ENCODE peak calls at places on chromosomes 2 and 18, in six cellular contexts. G, F, P, B, X and I are unnamed samples.

GRCh38 chr2:239832101-239832994 is 192.8 kb downstream of the NDUFA10 start:
- DNase-seq in B (no peak), F (no peak), X (no peak), P (no peak), G (peak), I (no peak)

GRCh38 chr18:43710135-43710534 is 432.8 kb upstream of the SYT4 start:
- DNase-seq in P (no peak), X (no peak), G (no peak), F (no peak), B (no peak), I (no peak)

GRCh38 chr2:95300391-95300938 is 3.3 kb downstream of the KCNIP3 start:
- DNase-seq in P (no peak), F (no peak), G (no peak), X (no peak), B (no peak), I (no peak)

GRCh38 chr18:48792141-48792540 is 158.6 kb downstream of the SMAD7 start:
- DNase-seq in X (no peak), F (no peak), G (no peak), B (no peak), P (peak), I (no peak)

GRCh38 chr2:210635257-210635656 is 78.9 kb downstream of the CPS1 start:
- DNase-seq in G (no peak), X (no peak), P (no peak), B (no peak), F (no peak), I (no peak)

GRCh38 chr2:102399499-102400141 is 23.3 kb upstream of the IL18RAP start:
- DNase-seq in F (no peak), B (no peak), G (no peak), X (no peak), P (no peak), I (no peak)

GRCh38 chr18:62024983-62025382 is 132.2 kb upstream of the RNF152 start:
- DNase-seq in B (no peak), G (no peak), F (no peak), P (no peak), X (no peak), I (no peak)

GRCh38 chr2:73343992-73344391 is 41.6 kb upstream of the ALMS1 start:
- DNase-seq in F (no peak), G (no peak), B (no peak), P (no peak), X (no peak), I (no peak)

GRCh38 chr2:191441761-191442160 is 196.6 kb downstream of the MYO1B start:
- DNase-seq in F (peak), B (no peak), P (no peak), X (no peak), G (peak), I (no peak)

GRCh38 chr18:76801567-76802505 is 20.5 kb upstream of the ZNF236 start:
- DNase-seq in X (peak), B (no peak), F (peak), G (peak), P (peak), I (peak)

GRCh38 chr2:15874854-15875776 is 65.2 kb upstream of the MYCN start:
- DNase-seq in G (no peak), X (no peak), B (no peak), P (no peak), F (no peak), I (no peak)

GRCh38 chr2:73851274-73851673 is 22.5 kb downstream of the STAMBP start:
- DNase-seq in G (no peak), B (no peak), F (peak), X (no peak), P (no peak), I (no peak)

GRCh38 chr2:100580474-100581264 is 17.9 kb downstream of the PDCL3 start:
- DNase-seq in X (peak), P (peak), G (no peak), B (no peak), F (no peak), I (no peak)

GRCh38 chr2:199019898-199020507 is 437.7 kb downstream of the SATB2 start:
- DNase-seq in B (no peak), P (no peak), G (no peak), X (no peak), F (peak), I (no peak)

GRCh38 chr18:54909538-54909937 is 49.7 kb downstream of the CCDC68 start:
- DNase-seq in X (no peak), G (no peak), F (no peak), B (no peak), P (no peak), I (no peak)

GRCh38 chr18:864872-865273 is 39.8 kb upstream of the ADCYAP1 start:
- DNase-seq in G (peak), F (peak), X (peak), P (peak), B (no peak), I (peak)

GRCh38 chr2:73291093-73291460 is 2.3 kb downstream of the EGR4 start:
- DNase-seq in G (no peak), X (peak), B (no peak), P (peak), F (peak), I (no peak)

GRCh38 chr2:50769416-50769815 is 262.5 kb downstream of the NRXN1 start:
- DNase-seq in P (no peak), X (no peak), F (no peak), G (no peak), B (no peak), I (peak)

GRCh38 chr2:62307469-62308389 is 111.8 kb downstream of the B3GNT2 start:
- DNase-seq in G (no peak), B (no peak), F (no peak), X (no peak), P (no peak), I (no peak)

GRCh38 chr2:97745474-97746172 is 32.2 kb downstream of the ZAP70 start:
- DNase-seq in B (no peak), G (no peak), X (peak), F (no peak), P (no peak), I (no peak)

GRCh38 chr18:38718365-38718901 is 1152.8 kb upstream of the CELF4 start:
- DNase-seq in F (no peak), G (no peak), P (peak), B (no peak), X (no peak), I (no peak)

GRCh38 chr2:160379399-160379798 is 114.2 kb downstream of the RBMS1 start:
- DNase-seq in X (no peak), P (no peak), F (peak), G (no peak), B (no peak), I (no peak)